ENCODE peak calls at places on chromosomes 5 and 9, in eight cellular contexts. One of them, this sample, is unnamed.

GRCh38 chr9:136244116-136244775 is 1.4 kb downstream of the QSOX2 start:
- DNase-seq in uterus: no peak
- DNase-seq in SHP77 treated with DMSO at 0.1 percent for 48 hours: no peak
- DNase-seq in bronchial epithelial cell: no peak
- DNase-seq in activated T-cell treated with anti-CD3 and anti-CD28 coated beads, Interleukin-2, amount 50 U/mL, for 72 hours: peak
- DNase-seq in NCI-H2171: no peak
- DNase-seq in naive B cell: peak
- DNase-seq in activated CD4-positive, CD25-positive, alpha-beta regulatory T cell treated with anti-CD3 and anti-CD28 coated beads, Interleukin-2, amount 50 U/mL, for 72 hours: peak
- DNase-seq in this sample: peak

GRCh38 chr5:96324708-96325107 is 108.3 kb downstream of the PCSK1 start:
- DNase-seq in activated CD4-positive, CD25-positive, alpha-beta regulatory T cell treated with anti-CD3 and anti-CD28 coated beads, Interleukin-2, amount 50 U/mL, for 72 hours: no peak
- DNase-seq in activated T-cell treated with anti-CD3 and anti-CD28 coated beads, Interleukin-2, amount 50 U/mL, for 72 hours: no peak
- DNase-seq in NCI-H2171: no peak
- DNase-seq in uterus: no peak
- DNase-seq in naive B cell: no peak
- DNase-seq in bronchial epithelial cell: peak
- DNase-seq in SHP77 treated with DMSO at 0.1 percent for 48 hours: no peak
- DNase-seq in this sample: no peak

GRCh38 chr5:172175263-172175719 is 12.7 kb downstream of the STK10 start:
- DNase-seq in uterus: no peak
- DNase-seq in bronchial epithelial cell: no peak
- DNase-seq in naive B cell: peak
- DNase-seq in SHP77 treated with DMSO at 0.1 percent for 48 hours: no peak
- DNase-seq in activated CD4-positive, CD25-positive, alpha-beta regulatory T cell treated with anti-CD3 and anti-CD28 coated beads, Interleukin-2, amount 50 U/mL, for 72 hours: peak
- DNase-seq in activated T-cell treated with anti-CD3 and anti-CD28 coated beads, Interleukin-2, amount 50 U/mL, for 72 hours: peak
- DNase-seq in NCI-H2171: no peak
- DNase-seq in this sample: peak

GRCh38 chr5:166907314-166907713 is 1384.1 kb upstream of the WWC1 start:
- DNase-seq in SHP77 treated with DMSO at 0.1 percent for 48 hours: no peak
- DNase-seq in uterus: no peak
- DNase-seq in naive B cell: no peak
- DNase-seq in bronchial epithelial cell: peak
- DNase-seq in activated CD4-positive, CD25-positive, alpha-beta regulatory T cell treated with anti-CD3 and anti-CD28 coated beads, Interleukin-2, amount 50 U/mL, for 72 hours: no peak
- DNase-seq in NCI-H2171: no peak
- DNase-seq in activated T-cell treated with anti-CD3 and anti-CD28 coated beads, Interleukin-2, amount 50 U/mL, for 72 hours: no peak
- DNase-seq in this sample: no peak

GRCh38 chr5:75054110-75054930 is 2.0 kb upstream of the GCNT4 start:
- DNase-seq in SHP77 treated with DMSO at 0.1 percent for 48 hours: no peak
- DNase-seq in activated T-cell treated with anti-CD3 and anti-CD28 coated beads, Interleukin-2, amount 50 U/mL, for 72 hours: no peak
- DNase-seq in naive B cell: no peak
- DNase-seq in bronchial epithelial cell: peak
- DNase-seq in NCI-H2171: no peak
- DNase-seq in activated CD4-positive, CD25-positive, alpha-beta regulatory T cell treated with anti-CD3 and anti-CD28 coated beads, Interleukin-2, amount 50 U/mL, for 72 hours: no peak
- DNase-seq in uterus: peak
- DNase-seq in this sample: no peak

GRCh38 chr9:136693490-136694162 is 6.4 kb upstream of the AGPAT2 start:
- DNase-seq in activated CD4-positive, CD25-positive, alpha-beta regulatory T cell treated with anti-CD3 and anti-CD28 coated beads, Interleukin-2, amount 50 U/mL, for 72 hours: no peak
- DNase-seq in activated T-cell treated with anti-CD3 and anti-CD28 coated beads, Interleukin-2, amount 50 U/mL, for 72 hours: peak
- DNase-seq in uterus: no peak
- DNase-seq in NCI-H2171: no peak
- DNase-seq in naive B cell: no peak
- DNase-seq in SHP77 treated with DMSO at 0.1 percent for 48 hours: no peak
- DNase-seq in bronchial epithelial cell: peak
- DNase-seq in this sample: no peak

GRCh38 chr9:20683351-20684034 is 566 bp upstream of the FOCAD start:
- DNase-seq in SHP77 treated with DMSO at 0.1 percent for 48 hours: no peak
- DNase-seq in NCI-H2171: no peak
- DNase-seq in activated T-cell treated with anti-CD3 and anti-CD28 coated beads, Interleukin-2, amount 50 U/mL, for 72 hours: peak
- DNase-seq in naive B cell: no peak
- DNase-seq in uterus: peak
- DNase-seq in bronchial epithelial cell: peak
- DNase-seq in activated CD4-positive, CD25-positive, alpha-beta regulatory T cell treated with anti-CD3 and anti-CD28 coated beads, Interleukin-2, amount 50 U/mL, for 72 hours: peak
- DNase-seq in this sample: peak

GRCh38 chr9:5922192-5922591 is 31.5 kb downstream of the MLANA start:
- DNase-seq in activated T-cell treated with anti-CD3 and anti-CD28 coated beads, Interleukin-2, amount 50 U/mL, for 72 hours: no peak
- DNase-seq in bronchial epithelial cell: no peak
- DNase-seq in SHP77 treated with DMSO at 0.1 percent for 48 hours: no peak
- DNase-seq in activated CD4-positive, CD25-positive, alpha-beta regulatory T cell treated with anti-CD3 and anti-CD28 coated beads, Interleukin-2, amount 50 U/mL, for 72 hours: no peak
- DNase-seq in NCI-H2171: no peak
- DNase-seq in uterus: no peak
- DNase-seq in naive B cell: no peak
- DNase-seq in this sample: no peak

GRCh38 chr5:72241346-72242003 is 78.6 kb downstream of the MRPS27 start:
- DNase-seq in uterus: no peak
- DNase-seq in activated CD4-positive, CD25-positive, alpha-beta regulatory T cell treated with anti-CD3 and anti-CD28 coated beads, Interleukin-2, amount 50 U/mL, for 72 hours: no peak
- DNase-seq in naive B cell: no peak
- DNase-seq in SHP77 treated with DMSO at 0.1 percent for 48 hours: no peak
- DNase-seq in activated T-cell treated with anti-CD3 and anti-CD28 coated beads, Interleukin-2, amount 50 U/mL, for 72 hours: no peak
- DNase-seq in NCI-H2171: no peak
- DNase-seq in bronchial epithelial cell: no peak
- DNase-seq in this sample: no peak

GRCh38 chr5:93267276-93267675 is 313.7 kb downstream of the NR2F1-AS1 start:
- DNase-seq in naive B cell: no peak
- DNase-seq in uterus: no peak
- DNase-seq in bronchial epithelial cell: no peak
- DNase-seq in activated T-cell treated with anti-CD3 and anti-CD28 coated beads, Interleukin-2, amount 50 U/mL, for 72 hours: no peak
- DNase-seq in SHP77 treated with DMSO at 0.1 percent for 48 hours: no peak
- DNase-seq in NCI-H2171: no peak
- DNase-seq in activated CD4-positive, CD25-positive, alpha-beta regulatory T cell treated with anti-CD3 and anti-CD28 coated beads, Interleukin-2, amount 50 U/mL, for 72 hours: no peak
- DNase-seq in this sample: no peak

GRCh38 chr9:135167839-135168378 is 80.4 kb downstream of the OLFM1 start:
- DNase-seq in bronchial epithelial cell: no peak
- DNase-seq in NCI-H2171: no peak
- DNase-seq in uterus: no peak
- DNase-seq in naive B cell: no peak
- DNase-seq in activated T-cell treated with anti-CD3 and anti-CD28 coated beads, Interleukin-2, amount 50 U/mL, for 72 hours: no peak
- DNase-seq in activated CD4-positive, CD25-positive, alpha-beta regulatory T cell treated with anti-CD3 and anti-CD28 coated beads, Interleukin-2, amount 50 U/mL, for 72 hours: no peak
- DNase-seq in SHP77 treated with DMSO at 0.1 percent for 48 hours: no peak
- DNase-seq in this sample: no peak

GRCh38 chr5:113204525-113205161 is 228.0 kb downstream of the DCP2 start:
- DNase-seq in activated CD4-positive, CD25-positive, alpha-beta regulatory T cell treated with anti-CD3 and anti-CD28 coated beads, Interleukin-2, amount 50 U/mL, for 72 hours: no peak
- DNase-seq in naive B cell: no peak
- DNase-seq in bronchial epithelial cell: peak
- DNase-seq in NCI-H2171: peak
- DNase-seq in SHP77 treated with DMSO at 0.1 percent for 48 hours: no peak
- DNase-seq in activated T-cell treated with anti-CD3 and anti-CD28 coated beads, Interleukin-2, amount 50 U/mL, for 72 hours: no peak
- DNase-seq in uterus: peak
- DNase-seq in this sample: no peak

GRCh38 chr9:7976167-7976755 is 176.7 kb upstream of the DMAC1 start:
- DNase-seq in SHP77 treated with DMSO at 0.1 percent for 48 hours: no peak
- DNase-seq in bronchial epithelial cell: no peak
- DNase-seq in activated CD4-positive, CD25-positive, alpha-beta regulatory T cell treated with anti-CD3 and anti-CD28 coated beads, Interleukin-2, amount 50 U/mL, for 72 hours: no peak
- DNase-seq in naive B cell: peak
- DNase-seq in NCI-H2171: no peak
- DNase-seq in uterus: no peak
- DNase-seq in activated T-cell treated with anti-CD3 and anti-CD28 coated beads, Interleukin-2, amount 50 U/mL, for 72 hours: peak
- DNase-seq in this sample: peak

GRCh38 chr5:115372121-115372520 is 75.7 kb upstream of the CCDC112 start:
- DNase-seq in activated CD4-positive, CD25-positive, alpha-beta regulatory T cell treated with anti-CD3 and anti-CD28 coated beads, Interleukin-2, amount 50 U/mL, for 72 hours: no peak
- DNase-seq in NCI-H2171: no peak
- DNase-seq in activated T-cell treated with anti-CD3 and anti-CD28 coated beads, Interleukin-2, amount 50 U/mL, for 72 hours: no peak
- DNase-seq in naive B cell: no peak
- DNase-seq in uterus: no peak
- DNase-seq in SHP77 treated with DMSO at 0.1 percent for 48 hours: no peak
- DNase-seq in bronchial epithelial cell: peak
- DNase-seq in this sample: no peak

GRCh38 chr5:167952278-167952990 is 339.0 kb upstream of the WWC1 start:
- DNase-seq in uterus: no peak
- DNase-seq in bronchial epithelial cell: no peak
- DNase-seq in SHP77 treated with DMSO at 0.1 percent for 48 hours: no peak
- DNase-seq in naive B cell: no peak
- DNase-seq in activated T-cell treated with anti-CD3 and anti-CD28 coated beads, Interleukin-2, amount 50 U/mL, for 72 hours: no peak
- DNase-seq in activated CD4-positive, CD25-positive, alpha-beta regulatory T cell treated with anti-CD3 and anti-CD28 coated beads, Interleukin-2, amount 50 U/mL, for 72 hours: no peak
- DNase-seq in NCI-H2171: no peak
- DNase-seq in this sample: no peak

GRCh38 chr9:91378695-91379127 is 17.0 kb upstream of the AUH start:
- DNase-seq in activated T-cell treated with anti-CD3 and anti-CD28 coated beads, Interleukin-2, amount 50 U/mL, for 72 hours: no peak
- DNase-seq in NCI-H2171: no peak
- DNase-seq in bronchial epithelial cell: peak
- DNase-seq in naive B cell: no peak
- DNase-seq in SHP77 treated with DMSO at 0.1 percent for 48 hours: no peak
- DNase-seq in uterus: no peak
- DNase-seq in activated CD4-positive, CD25-positive, alpha-beta regulatory T cell treated with anti-CD3 and anti-CD28 coated beads, Interleukin-2, amount 50 U/mL, for 72 hours: no peak
- DNase-seq in this sample: peak

GRCh38 chr5:178340187-178340586 is 107.6 kb upstream of the PHYKPL start:
- DNase-seq in SHP77 treated with DMSO at 0.1 percent for 48 hours: no peak
- DNase-seq in activated T-cell treated with anti-CD3 and anti-CD28 coated beads, Interleukin-2, amount 50 U/mL, for 72 hours: no peak
- DNase-seq in bronchial epithelial cell: no peak
- DNase-seq in uterus: no peak
- DNase-seq in naive B cell: no peak
- DNase-seq in activated CD4-positive, CD25-positive, alpha-beta regulatory T cell treated with anti-CD3 and anti-CD28 coated beads, Interleukin-2, amount 50 U/mL, for 72 hours: no peak
- DNase-seq in NCI-H2171: no peak
- DNase-seq in this sample: no peak

GRCh38 chr5:1641560-1642166 is 117.9 kb upstream of the LPCAT1 start:
- DNase-seq in activated T-cell treated with anti-CD3 and anti-CD28 coated beads, Interleukin-2, amount 50 U/mL, for 72 hours: peak
- DNase-seq in NCI-H2171: peak
- DNase-seq in SHP77 treated with DMSO at 0.1 percent for 48 hours: peak
- DNase-seq in uterus: peak
- DNase-seq in activated CD4-positive, CD25-positive, alpha-beta regulatory T cell treated with anti-CD3 and anti-CD28 coated beads, Interleukin-2, amount 50 U/mL, for 72 hours: peak
- DNase-seq in naive B cell: peak
- DNase-seq in bronchial epithelial cell: peak
- DNase-seq in this sample: peak

GRCh38 chr5:134976841-134977240 is 9.1 kb downstream of the CATSPER3 start:
- DNase-seq in activated T-cell treated with anti-CD3 and anti-CD28 coated beads, Interleukin-2, amount 50 U/mL, for 72 hours: no peak
- DNase-seq in naive B cell: no peak
- DNase-seq in bronchial epithelial cell: no peak
- DNase-seq in SHP77 treated with DMSO at 0.1 percent for 48 hours: no peak
- DNase-seq in uterus: no peak
- DNase-seq in activated CD4-positive, CD25-positive, alpha-beta regulatory T cell treated with anti-CD3 and anti-CD28 coated beads, Interleukin-2, amount 50 U/mL, for 72 hours: no peak
- DNase-seq in NCI-H2171: no peak
- DNase-seq in this sample: no peak

GRCh38 chr5:78634634-78635033 is 13.9 kb downstream of the LHFPL2 start:
- DNase-seq in naive B cell: no peak
- DNase-seq in SHP77 treated with DMSO at 0.1 percent for 48 hours: no peak
- DNase-seq in bronchial epithelial cell: no peak
- DNase-seq in uterus: no peak
- DNase-seq in activated T-cell treated with anti-CD3 and anti-CD28 coated beads, Interleukin-2, amount 50 U/mL, for 72 hours: no peak
- DNase-seq in activated CD4-positive, CD25-positive, alpha-beta regulatory T cell treated with anti-CD3 and anti-CD28 coated beads, Interleukin-2, amount 50 U/mL, for 72 hours: no peak
- DNase-seq in NCI-H2171: no peak
- DNase-seq in this sample: no peak

GRCh38 chr9:138072161-138072842 is 194.7 kb downstream of the CACNA1B start:
- DNase-seq in activated T-cell treated with anti-CD3 and anti-CD28 coated beads, Interleukin-2, amount 50 U/mL, for 72 hours: no peak
- DNase-seq in activated CD4-positive, CD25-positive, alpha-beta regulatory T cell treated with anti-CD3 and anti-CD28 coated beads, Interleukin-2, amount 50 U/mL, for 72 hours: no peak
- DNase-seq in naive B cell: no peak
- DNase-seq in uterus: peak
- DNase-seq in NCI-H2171: no peak
- DNase-seq in SHP77 treated with DMSO at 0.1 percent for 48 hours: no peak
- DNase-seq in bronchial epithelial cell: no peak
- DNase-seq in this sample: no peak

GRCh38 chr5:181207214-181207959 is 2.4 kb upstream of the TRIM7 start:
- DNase-seq in bronchial epithelial cell: peak
- DNase-seq in SHP77 treated with DMSO at 0.1 percent for 48 hours: no peak
- DNase-seq in activated T-cell treated with anti-CD3 and anti-CD28 coated beads, Interleukin-2, amount 50 U/mL, for 72 hours: peak
- DNase-seq in NCI-H2171: no peak
- DNase-seq in naive B cell: peak
- DNase-seq in uterus: peak
- DNase-seq in activated CD4-positive, CD25-positive, alpha-beta regulatory T cell treated with anti-CD3 and anti-CD28 coated beads, Interleukin-2, amount 50 U/mL, for 72 hours: peak
- DNase-seq in this sample: no peak

GRCh38 chr5:173907284-173907683 is 19.1 kb downstream of the CPEB4 start:
- DNase-seq in uterus: no peak
- DNase-seq in activated CD4-positive, CD25-positive, alpha-beta regulatory T cell treated with anti-CD3 and anti-CD28 coated beads, Interleukin-2, amount 50 U/mL, for 72 hours: no peak
- DNase-seq in naive B cell: no peak
- DNase-seq in activated T-cell treated with anti-CD3 and anti-CD28 coated beads, Interleukin-2, amount 50 U/mL, for 72 hours: no peak
- DNase-seq in SHP77 treated with DMSO at 0.1 percent for 48 hours: no peak
- DNase-seq in NCI-H2171: no peak
- DNase-seq in bronchial epithelial cell: no peak
- DNase-seq in this sample: no peak

GRCh38 chr9:69391946-69392345 is 66.9 kb downstream of the ENTREP1 start:
- DNase-seq in activated CD4-positive, CD25-positive, alpha-beta regulatory T cell treated with anti-CD3 and anti-CD28 coated beads, Interleukin-2, amount 50 U/mL, for 72 hours: no peak
- DNase-seq in uterus: no peak
- DNase-seq in naive B cell: no peak
- DNase-seq in SHP77 treated with DMSO at 0.1 percent for 48 hours: no peak
- DNase-seq in activated T-cell treated with anti-CD3 and anti-CD28 coated beads, Interleukin-2, amount 50 U/mL, for 72 hours: no peak
- DNase-seq in bronchial epithelial cell: no peak
- DNase-seq in NCI-H2171: no peak
- DNase-seq in this sample: no peak

GRCh38 chr5:167585184-167585583 is 706.3 kb upstream of the WWC1 start:
- DNase-seq in SHP77 treated with DMSO at 0.1 percent for 48 hours: no peak
- DNase-seq in NCI-H2171: no peak
- DNase-seq in bronchial epithelial cell: no peak
- DNase-seq in activated T-cell treated with anti-CD3 and anti-CD28 coated beads, Interleukin-2, amount 50 U/mL, for 72 hours: no peak
- DNase-seq in naive B cell: no peak
- DNase-seq in uterus: no peak
- DNase-seq in activated CD4-positive, CD25-positive, alpha-beta regulatory T cell treated with anti-CD3 and anti-CD28 coated beads, Interleukin-2, amount 50 U/mL, for 72 hours: no peak
- DNase-seq in this sample: no peak

GRCh38 chr5:74570250-74570649 is 70.3 kb downstream of the ENC1 start:
- DNase-seq in bronchial epithelial cell: peak
- DNase-seq in NCI-H2171: no peak
- DNase-seq in naive B cell: no peak
- DNase-seq in activated CD4-positive, CD25-positive, alpha-beta regulatory T cell treated with anti-CD3 and anti-CD28 coated beads, Interleukin-2, amount 50 U/mL, for 72 hours: no peak
- DNase-seq in SHP77 treated with DMSO at 0.1 percent for 48 hours: no peak
- DNase-seq in activated T-cell treated with anti-CD3 and anti-CD28 coated beads, Interleukin-2, amount 50 U/mL, for 72 hours: no peak
- DNase-seq in uterus: no peak
- DNase-seq in this sample: no peak

GRCh38 chr5:94785111-94785510 is 166.6 kb downstream of the SLF1 start:
- DNase-seq in naive B cell: no peak
- DNase-seq in bronchial epithelial cell: peak
- DNase-seq in activated CD4-positive, CD25-positive, alpha-beta regulatory T cell treated with anti-CD3 and anti-CD28 coated beads, Interleukin-2, amount 50 U/mL, for 72 hours: no peak
- DNase-seq in SHP77 treated with DMSO at 0.1 percent for 48 hours: peak
- DNase-seq in NCI-H2171: no peak
- DNase-seq in activated T-cell treated with anti-CD3 and anti-CD28 coated beads, Interleukin-2, amount 50 U/mL, for 72 hours: no peak
- DNase-seq in uterus: no peak
- DNase-seq in this sample: no peak

GRCh38 chr9:36980148-36980974 is 53.7 kb downstream of the PAX5 start:
- DNase-seq in activated CD4-positive, CD25-positive, alpha-beta regulatory T cell treated with anti-CD3 and anti-CD28 coated beads, Interleukin-2, amount 50 U/mL, for 72 hours: no peak
- DNase-seq in bronchial epithelial cell: peak
- DNase-seq in activated T-cell treated with anti-CD3 and anti-CD28 coated beads, Interleukin-2, amount 50 U/mL, for 72 hours: no peak
- DNase-seq in naive B cell: no peak
- DNase-seq in SHP77 treated with DMSO at 0.1 percent for 48 hours: peak
- DNase-seq in uterus: no peak
- DNase-seq in NCI-H2171: no peak
- DNase-seq in this sample: no peak

GRCh38 chr9:106203832-106204516 is 509.6 kb downstream of the TMEM38B start:
- DNase-seq in bronchial epithelial cell: peak
- DNase-seq in naive B cell: no peak
- DNase-seq in activated T-cell treated with anti-CD3 and anti-CD28 coated beads, Interleukin-2, amount 50 U/mL, for 72 hours: no peak
- DNase-seq in activated CD4-positive, CD25-positive, alpha-beta regulatory T cell treated with anti-CD3 and anti-CD28 coated beads, Interleukin-2, amount 50 U/mL, for 72 hours: no peak
- DNase-seq in NCI-H2171: no peak
- DNase-seq in uterus: no peak
- DNase-seq in SHP77 treated with DMSO at 0.1 percent for 48 hours: no peak
- DNase-seq in this sample: no peak

GRCh38 chr5:50759526-50760280 is 93.3 kb downstream of the PARP8 start:
- DNase-seq in SHP77 treated with DMSO at 0.1 percent for 48 hours: no peak
- DNase-seq in NCI-H2171: no peak
- DNase-seq in naive B cell: no peak
- DNase-seq in activated T-cell treated with anti-CD3 and anti-CD28 coated beads, Interleukin-2, amount 50 U/mL, for 72 hours: no peak
- DNase-seq in bronchial epithelial cell: no peak
- DNase-seq in activated CD4-positive, CD25-positive, alpha-beta regulatory T cell treated with anti-CD3 and anti-CD28 coated beads, Interleukin-2, amount 50 U/mL, for 72 hours: no peak
- DNase-seq in uterus: no peak
- DNase-seq in this sample: no peak

GRCh38 chr5:107504424-107504823 is 166.3 kb downstream of the EFNA5 start:
- DNase-seq in bronchial epithelial cell: no peak
- DNase-seq in NCI-H2171: no peak
- DNase-seq in SHP77 treated with DMSO at 0.1 percent for 48 hours: no peak
- DNase-seq in naive B cell: no peak
- DNase-seq in uterus: no peak
- DNase-seq in activated T-cell treated with anti-CD3 and anti-CD28 coated beads, Interleukin-2, amount 50 U/mL, for 72 hours: no peak
- DNase-seq in activated CD4-positive, CD25-positive, alpha-beta regulatory T cell treated with anti-CD3 and anti-CD28 coated beads, Interleukin-2, amount 50 U/mL, for 72 hours: no peak
- DNase-seq in this sample: no peak

GRCh38 chr5:98768160-98769005 is 5.1 kb upstream of the RGMB start:
- DNase-seq in activated CD4-positive, CD25-positive, alpha-beta regulatory T cell treated with anti-CD3 and anti-CD28 coated beads, Interleukin-2, amount 50 U/mL, for 72 hours: no peak
- DNase-seq in NCI-H2171: no peak
- DNase-seq in activated T-cell treated with anti-CD3 and anti-CD28 coated beads, Interleukin-2, amount 50 U/mL, for 72 hours: peak
- DNase-seq in bronchial epithelial cell: peak
- DNase-seq in naive B cell: peak
- DNase-seq in uterus: peak
- DNase-seq in SHP77 treated with DMSO at 0.1 percent for 48 hours: peak
- DNase-seq in this sample: no peak

GRCh38 chr5:97192580-97193421 is 9.8 kb upstream of the RIOK2 start:
- DNase-seq in activated T-cell treated with anti-CD3 and anti-CD28 coated beads, Interleukin-2, amount 50 U/mL, for 72 hours: no peak
- DNase-seq in activated CD4-positive, CD25-positive, alpha-beta regulatory T cell treated with anti-CD3 and anti-CD28 coated beads, Interleukin-2, amount 50 U/mL, for 72 hours: no peak
- DNase-seq in naive B cell: peak
- DNase-seq in NCI-H2171: no peak
- DNase-seq in uterus: no peak
- DNase-seq in bronchial epithelial cell: peak
- DNase-seq in SHP77 treated with DMSO at 0.1 percent for 48 hours: no peak
- DNase-seq in this sample: no peak